ENCODE peak calls at places on chromosomes 2 and 18, in four cellular contexts. A is transverse colon, J is IMR-90, N is cardiac fibroblast. Z is an unnamed sample.

GRCh38 chr2:9984217-9984739 is 32.8 kb downstream of the GRHL1 start:
- DNase-seq in A (no peak), J (peak; percentile 48), N (peak; percentile 72), Z (peak; percentile 71)

GRCh38 chr2:212940816-212941215 is 210.6 kb downstream of the IKZF2 start:
- DNase-seq in A (peak; percentile 42), J (peak; percentile 34), N (peak; percentile 34), Z (peak; percentile 34)

GRCh38 chr2:216345846-216346245 is 26.4 kb downstream of the MARCHF4 start:
- DNase-seq in A (no peak), J (no peak), N (peak; percentile 38), Z (no peak)

GRCh38 chr2:218708086-218708485 is 2.5 kb upstream of the TTLL4 start:
- DNase-seq in A (no peak), J (no peak), N (no peak), Z (no peak)

GRCh38 chr2:59307196-59307595 is 1066.1 kb upstream of the FANCL start:
- DNase-seq in A (no peak), J (no peak), N (no peak), Z (no peak)

GRCh38 chr18:46820863-46821262 is 64.0 kb upstream of the ST8SIA5 start:
- DNase-seq in A (no peak), J (no peak), N (no peak), Z (no peak)

GRCh38 chr18:3458952-3459853 is 9.2 kb downstream of the TGIF1 start:
- DNase-seq in A (no peak), J (peak; percentile 74), N (peak; percentile 88), Z (peak; percentile 52)

GRCh38 chr18:57276720-57277284 is 75.6 kb upstream of the ST8SIA3 start:
- DNase-seq in A (no peak), J (no peak), N (no peak), Z (no peak)

GRCh38 chr2:17579605-17580318 is 39.3 kb downstream of the VSNL1 start:
- DNase-seq in A (peak; percentile 39), J (no peak), N (no peak), Z (no peak)

GRCh38 chr2:65530547-65531320 is 98.3 kb upstream of the SPRED2 start:
- DNase-seq in A (no peak), J (peak; percentile 50), N (peak; percentile 48), Z (no peak)

GRCh38 chr2:34547900-34548299 is 948.8 kb upstream of the FAM98A start:
- DNase-seq in A (no peak), J (no peak), N (no peak), Z (no peak)

GRCh38 chr2:211877061-211877460 is 661.5 kb downstream of the ERBB4 start:
- DNase-seq in A (no peak), J (peak; percentile 57), N (peak; percentile 3), Z (no peak)

GRCh38 chr2:42835577-42836371 is 43.4 kb upstream of the HAAO start:
- DNase-seq in A (peak; percentile 38), J (peak; percentile 98), N (peak; percentile 100), Z (peak; percentile 93)

GRCh38 chr2:180202591-180202990 is 195.5 kb upstream of the CWC22 start:
- DNase-seq in A (no peak), J (no peak), N (peak; percentile 5), Z (peak; percentile 78)

GRCh38 chr2:193584001-193584400 is 1389.3 kb upstream of the TMEFF2 start:
- DNase-seq in A (no peak), J (peak; percentile 0), N (peak; percentile 55), Z (no peak)

GRCh38 chr2:25337276-25337675 is 4.4 kb downstream of the DNMT3A start:
- DNase-seq in A (no peak), J (no peak), N (no peak), Z (no peak)

GRCh38 chr2:144751142-144751905 is 231.4 kb upstream of the ZEB2 start:
- DNase-seq in A (no peak), J (no peak), N (no peak), Z (no peak)

GRCh38 chr18:12779456-12779855 is 76.6 kb downstream of the PSMG2 start:
- DNase-seq in A (no peak), J (no peak), N (no peak), Z (no peak)

GRCh38 chr2:198697794-198698193 is 759.9 kb downstream of the SATB2 start:
- DNase-seq in A (no peak), J (no peak), N (no peak), Z (no peak)

GRCh38 chr18:67771271-67771670 is 254.8 kb upstream of the DSEL start:
- DNase-seq in A (no peak), J (peak; percentile 87), N (peak; percentile 84), Z (peak; percentile 18)

GRCh38 chr2:163011035-163011434 is 172.5 kb upstream of the KCNH7 start:
- DNase-seq in A (no peak), J (no peak), N (no peak), Z (no peak)

GRCh38 chr2:41934323-41935003 is 113.4 kb upstream of the PKDCC start:
- DNase-seq in A (no peak), J (peak; percentile 66), N (no peak), Z (peak; percentile 88)

GRCh38 chr2:217905395-217905794 is 97.4 kb downstream of the TNS1 start:
- DNase-seq in A (no peak), J (no peak), N (no peak), Z (no peak)

GRCh38 chr2:85902496-85902895 is 13.7 kb upstream of the ST3GAL5 start:
- DNase-seq in A (no peak), J (peak; percentile 85), N (peak; percentile 64), Z (no peak)

GRCh38 chr2:44016282-44016681 is 20.5 kb upstream of the LRPPRC start:
- DNase-seq in A (peak; percentile 21), J (peak; percentile 61), N (peak; percentile 57), Z (peak; percentile 64)

GRCh38 chr2:170505631-170506270 is 209.4 kb upstream of the SP5 start:
- DNase-seq in A (peak; percentile 40), J (no peak), N (no peak), Z (peak; percentile 54)

GRCh38 chr18:35076556-35076955 is 35.3 kb downstream of the MAPRE2 start:
- DNase-seq in A (no peak), J (peak; percentile 84), N (peak; percentile 89), Z (peak; percentile 52)

GRCh38 chr2:136008205-136008865 is 22.9 kb upstream of the DARS1 start:
- DNase-seq in A (peak; percentile 46), J (no peak), N (no peak), Z (no peak)

GRCh38 chr2:235820571-235820970 is 326.7 kb downstream of the AGAP1 start:
- DNase-seq in A (no peak), J (peak; percentile 68), N (peak; percentile 5), Z (no peak)

GRCh38 chr18:75218524-75218923 is 7.9 kb downstream of the TSHZ1 start:
- DNase-seq in A (peak; percentile 83), J (no peak), N (no peak), Z (no peak)

GRCh38 chr2:183242937-183243336 is 118.7 kb downstream of the NUP35 start:
- DNase-seq in A (no peak), J (peak; percentile 58), N (peak; percentile 66), Z (no peak)

GRCh38 chr2:1539441-1539840 is 126.2 kb downstream of the TPO start:
- DNase-seq in A (no peak), J (no peak), N (no peak), Z (no peak)

GRCh38 chr2:20027260-20027677 is 14.8 kb upstream of the MATN3 start:
- DNase-seq in A (peak; percentile 20), J (no peak), N (no peak), Z (peak; percentile 42)

GRCh38 chr2:96540136-96540535 is 3.6 kb downstream of the ARID5A start:
- DNase-seq in A (no peak), J (peak; percentile 59), N (peak; percentile 28), Z (peak; percentile 69)

GRCh38 chr2:53751728-53752127 is 15.9 kb upstream of the CHAC2 start:
- DNase-seq in A (no peak), J (peak; percentile 71), N (peak; percentile 65), Z (peak; percentile 3)

GRCh38 chr2:240786355-240786841 is 33.6 kb downstream of the KIF1A start:
- DNase-seq in A (no peak), J (no peak), N (no peak), Z (no peak)

GRCh38 chr2:199765646-199766045 is 85.3 kb downstream of the FTCDNL1 start:
- DNase-seq in A (no peak), J (no peak), N (no peak), Z (no peak)

GRCh38 chr2:237590272-237591020 is at the start of gene RAB17:
- DNase-seq in A (peak; percentile 82), J (peak; percentile 39), N (peak; percentile 43), Z (no peak)

GRCh38 chr18:23498062-23498582 is 5.2 kb upstream of the RMC1 start:
- DNase-seq in A (no peak), J (no peak), N (no peak), Z (no peak)

GRCh38 chr18:23494992-23495391 is 8.3 kb upstream of the RMC1 start:
- DNase-seq in A (no peak), J (no peak), N (no peak), Z (no peak)

GRCh38 chr18:23498877-23499570 is 4.3 kb upstream of the RMC1 start:
- DNase-seq in A (peak; percentile 72), J (peak; percentile 74), N (peak; percentile 84), Z (peak; percentile 94)

GRCh38 chr18:23493654-23494053 is 9.7 kb upstream of the RMC1 start:
- DNase-seq in A (no peak), J (no peak), N (no peak), Z (no peak)

GRCh38 chr18:23495723-23496440 is 7.4 kb upstream of the RMC1 start:
- DNase-seq in A (peak; percentile 35), J (no peak), N (no peak), Z (no peak)
- H3K4me3 ChIP-seq in A (no peak overlapping the region), J (no peak overlapping the region), N (no peak overlapping the region), Z (no peak overlapping the region)

GRCh38 chr2:24021122-24021998 is 11.5 kb downstream of the MFSD2B start:
- DNase-seq in A (peak; percentile 33), J (no peak), N (no peak), Z (no peak)
- TF ChIP-seq CTCF in A (peak; percentile 42), J (peak; percentile 11), N (peak; percentile 33), Z (peak; percentile 43)

GRCh38 chr2:132668189-132668833 is 1.7 kb downstream of the LYPD1 start:
- DNase-seq in A (no peak), J (no peak), N (no peak), Z (no peak)
- H3K4me3 ChIP-seq in A (no peak overlapping the region), J (peak overlapping the region; percentile 69), N (no peak overlapping the region), Z (no peak overlapping the region)

DNA sequence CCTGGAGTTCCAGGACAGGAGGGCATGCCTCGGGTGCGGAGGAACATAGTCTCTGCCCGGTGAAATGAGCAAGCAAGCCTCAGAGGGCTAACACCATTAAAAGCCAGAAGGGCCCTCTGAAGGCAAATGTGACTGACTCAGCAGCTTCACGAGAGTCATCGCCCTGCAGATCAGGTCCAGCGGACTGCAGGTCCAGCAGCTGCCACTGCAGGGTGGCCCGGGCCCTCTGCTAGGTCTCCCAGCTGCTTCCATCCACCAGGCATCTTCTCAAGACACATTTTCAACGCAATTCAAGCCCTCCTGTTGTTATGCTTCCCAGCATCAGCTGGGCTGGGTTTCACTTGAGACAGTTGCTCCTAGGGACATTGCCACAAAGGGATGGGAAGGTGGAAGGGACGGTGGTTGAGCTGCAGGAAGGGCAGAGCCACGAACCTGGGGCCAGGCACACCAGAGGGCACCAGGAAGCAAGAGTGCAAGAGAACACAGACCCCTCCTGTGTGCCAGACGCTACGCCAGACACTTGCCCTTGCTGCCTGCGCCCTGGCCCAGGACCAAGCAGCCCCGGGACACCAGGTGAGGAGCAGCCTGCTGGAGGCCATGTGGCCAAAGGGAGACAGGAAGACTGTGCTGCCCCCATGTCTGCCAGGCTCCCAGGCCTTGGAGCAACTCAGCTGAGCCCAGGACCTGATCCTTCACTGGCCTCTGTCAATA is 173.0 kb downstream of the HDAC4 start:
- DNase-seq in A (no peak), J (peak; percentile 52), N (peak; percentile 34), Z (peak; percentile 45)
- TF ChIP-seq CTCF in A (no peak), J (no peak), N (no peak), Z (no peak)

Z was measured in fibroblast of villous mesenchyme.